ENCODE peak calls at places on chromosomes 12 and 14, in four cellular contexts. B, P, T and D are unnamed samples.

GRCh38 chr12:87300-87699 is 20.7 kb downstream of the IQSEC3 start:
- DNase-seq in B (no peak), P (no peak), T (no peak), D (no peak)

GRCh38 chr12:5197127-5197526 is 153.4 kb downstream of the KCNA5 start:
- DNase-seq in B (peak; percentile 53), P (no peak), T (no peak), D (no peak)

GRCh38 chr12:22729431-22729830 is 104.5 kb downstream of the ETNK1 start:
- DNase-seq in B (no peak), P (no peak), T (no peak), D (no peak)

GRCh38 chr12:51470116-51470515 is 45.5 kb downstream of the SLC4A8 start:
- DNase-seq in B (no peak), P (no peak), T (no peak), D (no peak)

GRCh38 chr12:30967026-30967425 is 40.5 kb downstream of the TSPAN11 start:
- DNase-seq in B (no peak), P (no peak), T (no peak), D (no peak)

GRCh38 chr14:75317148-75317547 is 38.5 kb downstream of the FOS start:
- DNase-seq in B (no peak), P (no peak), T (no peak), D (no peak)

GRCh38 chr12:114450511-114451300 is 44.8 kb upstream of the TBX5 start:
- DNase-seq in B (no peak), P (no peak), T (no peak), D (no peak)

GRCh38 chr14:93789366-93790130 is 1.3 kb upstream of the PRIMA1 start:
- DNase-seq in B (no peak), P (no peak), T (no peak), D (no peak)

GRCh38 chr12:1474059-1474537 is 120.3 kb downstream of the FBXL14 start:
- DNase-seq in B (peak; percentile 99), P (no peak), T (no peak), D (no peak)

GRCh38 chr14:95467232-95467631 is 49.2 kb downstream of the SYNE3 start:
- DNase-seq in B (no peak), P (no peak), T (no peak), D (no peak)
- TF ChIP-seq CTCF in B (no peak), P (no peak), T (no peak), D (no peak)

DNA sequence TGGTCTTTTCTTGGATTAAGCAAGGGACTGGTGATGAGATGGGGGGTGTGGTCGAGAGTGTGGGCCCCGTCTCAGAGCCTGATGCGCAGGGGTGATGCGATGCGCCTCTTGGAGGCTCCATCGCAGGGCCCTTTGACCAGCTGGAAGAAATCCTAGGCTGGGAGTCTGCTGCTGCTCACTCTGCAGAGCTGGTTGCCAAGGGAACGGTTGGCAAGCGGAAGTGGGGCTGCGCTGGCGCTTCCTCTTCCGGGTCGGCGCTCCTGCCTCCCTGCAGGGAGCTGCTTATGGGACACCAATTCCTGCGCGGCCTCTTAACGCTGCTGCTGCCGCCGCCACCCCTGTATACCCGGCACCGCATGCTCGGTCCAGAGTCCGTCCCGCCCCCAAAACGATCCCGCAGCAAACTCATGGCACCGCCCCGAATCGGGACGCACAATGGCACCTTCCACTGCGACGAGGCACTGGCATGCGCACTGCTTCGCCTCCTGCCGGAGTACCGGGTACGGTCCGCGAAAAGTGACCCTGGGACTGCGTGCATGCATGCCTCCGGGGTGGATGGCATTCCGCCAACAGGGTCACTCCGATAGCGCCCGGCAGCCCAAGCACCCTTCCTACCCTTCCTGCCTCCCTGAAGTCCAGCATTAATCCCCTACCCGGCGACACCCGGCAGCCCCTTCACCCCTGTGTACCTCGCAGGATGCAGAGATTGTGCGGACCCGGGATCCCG is at the start of gene MYG1:
- DNase-seq in B (peak; percentile 84), P (peak; percentile 95), T (peak; percentile 88), D (peak; percentile 86)
- TF ChIP-seq CTCF in B (peak; percentile 17), P (no peak), T (peak; percentile 26), D (peak; percentile 26)

GRCh38 chr14:65320661-65321308 is 91.7 kb upstream of the FUT8 start:
- DNase-seq in B (no peak), P (no peak), T (no peak), D (no peak)
- TF ChIP-seq CTCF in B (no peak), P (no peak), T (no peak), D (no peak)

GRCh38 chr14:58401587-58401986 is 5.9 kb downstream of the TOMM20L start:
- DNase-seq in B (no peak), P (no peak), T (no peak), D (no peak)
- TF ChIP-seq CTCF in B (no peak), P (no peak), T (no peak), D (peak; percentile 7)

GRCh38 chr12:77625441-77625840 is 205.3 kb upstream of the NAV3 start:
- DNase-seq in B (peak; percentile 91), P (no peak), T (no peak), D (no peak)
- TF ChIP-seq CTCF in B (no peak), P (no peak), T (no peak), D (no peak)